ENCODE peak calls at places on chromosomes 13 and 19, in five cellular contexts. I is central memory CD4-positive, alpha-beta T cell; C is activated CD8-positive, alpha-beta memory T cell treated with anti-CD3 and anti-CD28 coated beads, Interleukin-2, amount 50 U/mL, for 4 hours; O is H54; D is NCI-H2081. K is an unnamed sample.

GRCh38 chr19:55085923-55086715 is 10.4 kb downstream of the EPS8L1 start:
- DNase-seq in C (no peak), D (no peak), I (no peak), O (no peak), K (no peak)

GRCh38 chr19:45164577-45165335 is 4.0 kb upstream of the NKPD1 start:
- DNase-seq in D (no peak), I (peak; percentile 57), O (no peak), C (peak; percentile 37), K (no peak)

GRCh38 chr19:33551676-33552075 is 30.1 kb upstream of the PEPD start:
- DNase-seq in D (no peak), O (no peak), I (no peak), C (no peak), K (no peak)

GRCh38 chr13:45416521-45417125 is 1.6 kb downstream of the SLC25A30 start:
- DNase-seq in I (no peak), C (no peak), D (peak; percentile 81), O (no peak), K (no peak)

GRCh38 chr19:3494051-3494450 is 6.4 kb downstream of the DOHH start:
- DNase-seq in C (no peak), I (no peak), D (no peak), O (peak; percentile 85), K (no peak)

GRCh38 chr13:47675871-47676270 is 325.2 kb downstream of the SUCLA2 start:
- DNase-seq in D (no peak), O (no peak), I (no peak), C (no peak), K (no peak)

GRCh38 chr13:113216165-113217056 is 7.0 kb downstream of the CUL4A start:
- DNase-seq in D (peak; percentile 12), I (no peak), C (no peak), O (peak; percentile 80), K (no peak)

GRCh38 chr19:17095141-17095919 is 19.8 kb downstream of the MYO9B start:
- DNase-seq in C (no peak), I (no peak), O (no peak), D (no peak), K (no peak)

GRCh38 chr13:100721885-100722512 is 47.4 kb upstream of the TMTC4 start:
- DNase-seq in O (peak; percentile 67), D (peak; percentile 62), C (peak; percentile 51), I (peak; percentile 15), K (peak; percentile 20)

GRCh38 chr13:39602277-39602613 is 748 bp downstream of the LHFPL6 start:
- DNase-seq in O (no peak), I (no peak), C (no peak), D (no peak), K (no peak)

GRCh38 chr13:75120071-75120470 is 361.9 kb downstream of the TBC1D4 start:
- DNase-seq in D (no peak), I (no peak), C (no peak), O (no peak), K (no peak)

GRCh38 chr13:24220086-24220703 is 59.7 kb downstream of the SPATA13 start:
- DNase-seq in D (peak; percentile 58), O (peak; percentile 37), I (peak; percentile 61), C (peak; percentile 42), K (peak; percentile 68)

GRCh38 chr13:25882732-25883357 is 169.0 kb downstream of the SHISA2 start:
- DNase-seq in D (peak; percentile 18), O (no peak), I (no peak), C (no peak), K (no peak)

GRCh38 chr19:5338661-5339469 is 1.7 kb downstream of the PTPRS start:
- DNase-seq in O (no peak), D (no peak), C (no peak), I (no peak), K (no peak)

GRCh38 chr19:15091918-15092753 is 10.1 kb downstream of the OR1I1 start:
- DNase-seq in D (peak; percentile 54), I (peak; percentile 58), O (no peak), C (no peak), K (peak; percentile 51)

GRCh38 chr19:2503521-2504109 is 27.7 kb downstream of the GADD45B start:
- DNase-seq in O (peak; percentile 95), I (peak; percentile 82), D (no peak), C (peak; percentile 82), K (no peak)

GRCh38 chr13:60795219-60795618 is 398.2 kb downstream of the TDRD3 start:
- DNase-seq in C (no peak), I (no peak), O (no peak), D (no peak), K (no peak)